ENCODE peak calls at places on chromosomes 6 and 20, in four cellular contexts. One of them, this sample, is unnamed.

GRCh38 chr20:34302312-34302722 is 838 bp downstream of the AHCY start:
- DNase-seq in testis: no peak
- DNase-seq in pancreas: no peak
- DNase-seq in lung: no peak
- DNase-seq in this sample: no peak

GRCh38 chr20:56994006-56994405 is 272.4 kb downstream of the BMP7 start:
- DNase-seq in testis: no peak
- DNase-seq in pancreas: no peak
- DNase-seq in lung: no peak
- DNase-seq in this sample: no peak

GRCh38 chr6:163387317-163387716 is 27.2 kb upstream of the QKI start:
- DNase-seq in lung: no peak
- DNase-seq in pancreas: no peak
- DNase-seq in testis: no peak
- DNase-seq in this sample: no peak

GRCh38 chr20:53162251-53162835 is 190.2 kb downstream of the TSHZ2 start:
- DNase-seq in lung: no peak
- DNase-seq in testis: peak; percentile 53
- DNase-seq in pancreas: no peak
- DNase-seq in this sample: peak; percentile 29

GRCh38 chr6:12371641-12372146 is 81.5 kb downstream of the EDN1 start:
- DNase-seq in testis: no peak
- DNase-seq in lung: no peak
- DNase-seq in pancreas: no peak
- DNase-seq in this sample: no peak

GRCh38 chr6:8066108-8066507 is 1.9 kb upstream of the BLOC1S5 start:
- DNase-seq in testis: no peak
- DNase-seq in pancreas: no peak
- DNase-seq in lung: no peak
- DNase-seq in this sample: no peak

GRCh38 chr6:95819939-95820338 is 195.8 kb upstream of the FUT9 start:
- DNase-seq in pancreas: no peak
- DNase-seq in testis: no peak
- DNase-seq in lung: no peak
- DNase-seq in this sample: no peak

GRCh38 chr6:88232753-88233152 is 66.6 kb upstream of the CNR1 start:
- DNase-seq in testis: no peak
- DNase-seq in lung: no peak
- DNase-seq in pancreas: no peak
- DNase-seq in this sample: no peak

GRCh38 chr6:104597541-104598050 is 262.1 kb downstream of the HACE1 start:
- DNase-seq in lung: no peak
- DNase-seq in testis: no peak
- DNase-seq in pancreas: no peak
- DNase-seq in this sample: no peak

GRCh38 chr6:159169193-159169555 is at the start of gene FNDC1:
- DNase-seq in testis: peak; percentile 49
- DNase-seq in pancreas: no peak
- DNase-seq in lung: no peak
- DNase-seq in this sample: peak; percentile 38

GRCh38 chr20:34083137-34083536 is 28.9 kb downstream of the EIF2S2 start:
- DNase-seq in pancreas: peak; percentile 56
- DNase-seq in lung: peak; percentile 89
- DNase-seq in testis: peak; percentile 77
- DNase-seq in this sample: peak; percentile 81

GRCh38 chr20:25532971-25533391 is 52.4 kb downstream of the NINL start:
- DNase-seq in pancreas: no peak
- DNase-seq in testis: no peak
- DNase-seq in lung: no peak
- DNase-seq in this sample: no peak

GRCh38 chr20:62994850-62995249 is 11.9 kb downstream of the BHLHE23 start:
- DNase-seq in pancreas: no peak
- DNase-seq in lung: no peak
- DNase-seq in testis: no peak
- DNase-seq in this sample: no peak

GRCh38 chr6:147043994-147044477 is 160.2 kb upstream of the STXBP5 start:
- DNase-seq in lung: no peak
- DNase-seq in pancreas: no peak
- DNase-seq in testis: no peak
- DNase-seq in this sample: no peak

GRCh38 chr6:15553031-15553430 is 109.8 kb downstream of the DTNBP1 start:
- DNase-seq in pancreas: no peak
- DNase-seq in testis: no peak
- DNase-seq in lung: no peak
- DNase-seq in this sample: no peak

GRCh38 chr20:18005170-18005989 is 36.6 kb downstream of the MGME1 start:
- DNase-seq in testis: no peak
- DNase-seq in lung: no peak
- DNase-seq in pancreas: no peak
- DNase-seq in this sample: no peak

GRCh38 chr6:16514249-16514648 is 247.0 kb downstream of the ATXN1 start:
- DNase-seq in testis: peak; percentile 26
- DNase-seq in lung: no peak
- DNase-seq in pancreas: no peak
- DNase-seq in this sample: no peak

GRCh38 chr20:8330316-8330784 is 198.3 kb downstream of the PLCB1 start:
- DNase-seq in pancreas: no peak
- DNase-seq in lung: no peak
- DNase-seq in testis: no peak
- DNase-seq in this sample: no peak

GRCh38 chr6:88653936-88654335 is 309.5 kb downstream of the RNGTT start:
- DNase-seq in testis: no peak
- DNase-seq in pancreas: no peak
- DNase-seq in lung: no peak
- DNase-seq in this sample: no peak

GRCh38 chr20:36836591-36837329 is 39.2 kb upstream of the TLDC2 start:
- DNase-seq in lung: no peak
- DNase-seq in pancreas: peak; percentile 54
- DNase-seq in testis: peak; percentile 72
- DNase-seq in this sample: no peak

GRCh38 chr6:101761124-101761601 is 367.7 kb downstream of the GRIK2 start:
- DNase-seq in testis: no peak
- DNase-seq in pancreas: no peak
- DNase-seq in lung: no peak
- DNase-seq in this sample: no peak

GRCh38 chr6:132818404-132819359 is 4.3 kb downstream of the RPS12 start:
- DNase-seq in pancreas: no peak
- DNase-seq in lung: no peak
- DNase-seq in testis: no peak
- DNase-seq in this sample: no peak

GRCh38 chr6:32868257-32868788 is 14.3 kb downstream of the PSMB9 start:
- DNase-seq in pancreas: peak; percentile 60
- DNase-seq in lung: peak; percentile 81
- DNase-seq in testis: peak; percentile 91
- DNase-seq in this sample: peak; percentile 68

GRCh38 chr6:164749126-164749758 is 560.2 kb downstream of the C6orf118 start:
- DNase-seq in pancreas: peak; percentile 19
- DNase-seq in lung: no peak
- DNase-seq in testis: no peak
- DNase-seq in this sample: peak; percentile 25

GRCh38 chr6:1325471-1326309 is 13.8 kb downstream of the FOXQ1 start:
- DNase-seq in testis: no peak
- DNase-seq in lung: no peak
- DNase-seq in pancreas: no peak
- DNase-seq in this sample: no peak

GRCh38 chr6:48613221-48613949 is 502.4 kb upstream of the PTCHD4 start:
- DNase-seq in testis: no peak
- DNase-seq in lung: no peak
- DNase-seq in pancreas: no peak
- DNase-seq in this sample: no peak

GRCh38 chr20:62808211-62808865 is 3.7 kb downstream of the OGFR start:
- DNase-seq in lung: peak; percentile 63
- DNase-seq in testis: peak; percentile 67
- DNase-seq in pancreas: no peak
- DNase-seq in this sample: peak; percentile 73

GRCh38 chr6:114100421-114100820 is 129.5 kb upstream of the HDAC2 start:
- DNase-seq in lung: no peak
- DNase-seq in pancreas: no peak
- DNase-seq in testis: no peak
- DNase-seq in this sample: no peak

GRCh38 chr20:4613184-4613583 is 108.5 kb upstream of the PRND start:
- DNase-seq in lung: no peak
- DNase-seq in testis: no peak
- DNase-seq in pancreas: no peak
- DNase-seq in this sample: no peak

GRCh38 chr20:15675151-15675550 is 898.1 kb downstream of the KIF16B start:
- DNase-seq in testis: no peak
- DNase-seq in pancreas: no peak
- DNase-seq in lung: no peak
- DNase-seq in this sample: no peak

GRCh38 chr6:32838114-32838958 is at the start of gene TAP2:
- DNase-seq in testis: peak; percentile 97
- DNase-seq in pancreas: peak; percentile 95
- DNase-seq in lung: peak; percentile 96
- DNase-seq in this sample: peak; percentile 96

GRCh38 chr6:30591008-30591407 is 19.8 kb downstream of the ABCF1 start:
- DNase-seq in pancreas: no peak
- DNase-seq in lung: peak; percentile 68
- DNase-seq in testis: no peak
- DNase-seq in this sample: no peak

GRCh38 chr6:151058021-151058733 is 181.6 kb upstream of the AKAP12 start:
- DNase-seq in pancreas: no peak
- DNase-seq in testis: peak; percentile 85
- DNase-seq in lung: no peak
- DNase-seq in this sample: peak; percentile 38

GRCh38 chr6:56842602-56843475 is 112.1 kb upstream of the BEND6 start:
- DNase-seq in pancreas: peak; percentile 22
- DNase-seq in lung: no peak
- DNase-seq in testis: peak; percentile 18
- DNase-seq in this sample: peak; percentile 39

GRCh38 chr6:41744236-41744787 is 2.9 kb downstream of the PGC start:
- DNase-seq in pancreas: no peak
- DNase-seq in testis: no peak
- DNase-seq in lung: no peak
- DNase-seq in this sample: no peak

GRCh38 chr6:41740366-41741162 is 5.2 kb upstream of the TFEB start:
- DNase-seq in lung: no peak
- DNase-seq in pancreas: no peak
- DNase-seq in testis: no peak
- DNase-seq in this sample: no peak

GRCh38 chr6:41741625-41742490 is 5.3 kb downstream of the PGC start:
- DNase-seq in pancreas: no peak
- DNase-seq in testis: no peak
- DNase-seq in lung: no peak
- DNase-seq in this sample: no peak

GRCh38 chr6:41746068-41746467 is 1.1 kb downstream of the PGC start:
- DNase-seq in testis: no peak
- DNase-seq in pancreas: no peak
- DNase-seq in lung: no peak
- DNase-seq in this sample: no peak

GRCh38 chr6:41743406-41744235 is 3.6 kb downstream of the PGC start:
- DNase-seq in testis: no peak
- DNase-seq in pancreas: no peak
- DNase-seq in lung: no peak
- DNase-seq in this sample: no peak
- H3K4me1 ChIP-seq in testis: no peaks in the 10 kb centered on the region
- H3K4me1 ChIP-seq in pancreas: no peaks in the 10 kb centered on the region
- H3K4me1 ChIP-seq in lung: peaks cover 3% of the 10 kb centered on the region
- H3K4me1 ChIP-seq in this sample: no peaks in the 10 kb centered on the region

GRCh38 chr6:26016326-26017275 is 54.0 kb downstream of the TRIM38 start:
- DNase-seq in pancreas: no peak
- DNase-seq in lung: no peak
- DNase-seq in testis: peak; percentile 80
- DNase-seq in this sample: peak; percentile 75

GRCh38 chr6:26019261-26019845 is 56.8 kb downstream of the TRIM38 start:
- DNase-seq in pancreas: no peak
- DNase-seq in lung: no peak
- DNase-seq in testis: no peak
- DNase-seq in this sample: no peak

GRCh38 chr6:26020291-26020982 is 57.8 kb downstream of the TRIM38 start:
- DNase-seq in lung: peak; percentile 66
- DNase-seq in pancreas: peak; percentile 78
- DNase-seq in testis: peak; percentile 93
- DNase-seq in this sample: peak; percentile 73

GRCh38 chr6:26020983-26021349 is 58.4 kb downstream of the TRIM38 start:
- DNase-seq in pancreas: peak; percentile 57
- DNase-seq in lung: peak; percentile 53
- DNase-seq in testis: peak; percentile 57
- DNase-seq in this sample: peak; percentile 56

DNA sequence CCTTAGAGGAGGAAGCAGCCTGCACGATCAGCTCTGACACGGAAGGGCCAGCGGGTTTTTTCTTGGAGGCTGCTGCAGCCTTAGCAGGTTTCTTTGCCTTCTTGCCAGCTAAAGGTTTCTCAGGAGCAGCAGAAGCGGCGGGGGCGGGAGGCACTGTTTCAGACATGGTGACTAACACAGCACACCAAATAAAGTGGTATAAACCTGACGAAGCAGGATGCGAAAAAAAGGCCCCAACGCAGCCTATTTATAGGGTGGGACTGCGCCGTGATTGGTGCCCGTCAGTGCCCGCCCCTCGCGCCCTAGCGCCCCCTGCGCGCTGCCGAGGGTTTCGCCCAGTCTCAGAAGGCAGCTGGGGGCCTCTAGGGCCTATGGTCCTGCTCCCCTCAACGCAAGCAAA is 55.0 kb downstream of the TRIM38 start:
- DNase-seq in pancreas: peak; percentile 35
- DNase-seq in lung: peak; percentile 59
- DNase-seq in testis: peak; percentile 86
- DNase-seq in this sample: peak; percentile 67
- TF ChIP-seq CTCF in pancreas: no peak
- TF ChIP-seq CTCF in lung: no peak
- TF ChIP-seq CTCF in testis: peak; percentile 24
- TF ChIP-seq CTCF in this sample: peak; percentile 55

GRCh38 chr20:50222568-50223320 is 32.1 kb downstream of the CEBPB start:
- DNase-seq in testis: no peak
- DNase-seq in pancreas: no peak
- DNase-seq in lung: no peak
- DNase-seq in this sample: no peak
- H3K4me1 ChIP-seq in testis: peaks cover 14% of the 10 kb centered on the region
- H3K4me1 ChIP-seq in pancreas: peaks cover 4% of the 10 kb centered on the region
- H3K4me1 ChIP-seq in lung: peaks cover 8% of the 10 kb centered on the region
- H3K4me1 ChIP-seq in this sample: peaks cover 19% of the 10 kb centered on the region

GRCh38 chr6:130969807-130970491 is 93.1 kb downstream of the EPB41L2 start:
- DNase-seq in lung: no peak
- DNase-seq in pancreas: no peak
- DNase-seq in testis: peak; percentile 43
- DNase-seq in this sample: peak; percentile 36
- TF ChIP-seq CTCF in lung: no peak
- TF ChIP-seq CTCF in pancreas: no peak
- TF ChIP-seq CTCF in testis: no peak
- TF ChIP-seq CTCF in this sample: no peak

DNA sequence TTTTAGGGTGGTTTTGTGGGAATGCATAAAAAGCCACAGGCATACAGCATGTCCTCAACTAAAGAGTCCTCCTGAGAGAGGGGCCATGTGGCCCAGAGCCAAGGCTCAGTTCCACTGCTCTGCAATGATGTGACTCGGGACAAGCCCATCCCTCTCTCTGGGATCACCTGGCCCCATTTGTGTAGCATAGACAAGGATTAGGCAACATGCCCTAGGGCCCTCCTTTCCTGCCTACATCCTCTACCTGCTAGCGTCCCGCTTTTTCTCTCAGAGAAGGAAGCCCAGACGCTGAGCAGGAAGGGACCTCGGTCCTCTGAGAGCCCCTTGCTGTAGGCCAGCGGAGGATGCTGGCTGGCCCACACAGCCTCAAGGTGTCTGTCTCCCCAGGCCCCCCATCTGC is 8.8 kb downstream of the TGM2 start:
- DNase-seq in testis: no peak
- DNase-seq in lung: no peak
- DNase-seq in pancreas: no peak
- DNase-seq in this sample: no peak
- H3K4me1 ChIP-seq in testis: peaks cover 19% of the 10 kb centered on the region
- H3K4me1 ChIP-seq in lung: peaks cover 34% of the 10 kb centered on the region
- H3K4me1 ChIP-seq in pancreas: peaks cover 19% of the 10 kb centered on the region
- H3K4me1 ChIP-seq in this sample: peaks cover 100% of the 10 kb centered on the region